ENCODE peak calls at places on chromosome 13, in five cellular contexts. R is hepatocyte, C is upper lobe of right lung, B is progenitor cell of endocrine pancreas, O is T-cell. E is an unnamed sample.

GRCh38 chr13:106612688-106613087 is 44.8 kb upstream of the ARGLU1 start:
- DNase-seq in R (peak), C (peak), B (no peak), O (no peak), E (peak)

GRCh38 chr13:41514853-41515395 is 57.6 kb downstream of the RGCC start:
- DNase-seq in R (no peak), C (no peak), B (no peak), O (no peak), E (no peak)

GRCh38 chr13:30381049-30381448 is 41.2 kb upstream of the UBE2L5 start:
- DNase-seq in R (no peak), C (no peak), B (no peak), O (no peak), E (no peak)

GRCh38 chr13:79735228-79735627 is 254.3 kb downstream of the NDFIP2 start:
- DNase-seq in R (no peak), C (no peak), B (no peak), O (no peak), E (no peak)

GRCh38 chr13:108643646-108644353 is 14.4 kb downstream of the MYO16 start:
- DNase-seq in R (no peak), C (no peak), B (no peak), O (no peak), E (no peak)

GRCh38 chr13:114148521-114148855 is 16.1 kb upstream of the RASA3 start:
- DNase-seq in R (no peak), C (peak), B (no peak), O (peak), E (peak)

GRCh38 chr13:40993119-40993518 is 26.0 kb downstream of the ELF1 start:
- DNase-seq in R (no peak), C (no peak), B (no peak), O (no peak), E (no peak)

GRCh38 chr13:24217601-24218281 is 57.2 kb downstream of the SPATA13 start:
- DNase-seq in R (peak), C (peak), B (no peak), O (no peak), E (no peak)

GRCh38 chr13:96581741-96582140 is 412.5 kb downstream of the OXGR1 start:
- DNase-seq in R (no peak), C (no peak), B (no peak), O (no peak), E (no peak)

GRCh38 chr13:32051156-32051555 is 19.6 kb downstream of the FRY start:
- DNase-seq in R (no peak), C (no peak), B (no peak), O (no peak), E (no peak)

GRCh38 chr13:93235258-93236015 is 8.8 kb downstream of the GPC6 start:
- DNase-seq in R (no peak), C (no peak), B (no peak), O (no peak), E (no peak)

GRCh38 chr13:57569981-57570380 is 61.6 kb upstream of the PCDH17 start:
- DNase-seq in R (no peak), C (no peak), B (no peak), O (no peak), E (no peak)

GRCh38 chr13:85562282-85562681 is 236.9 kb downstream of the SLITRK6 start:
- DNase-seq in R (no peak), C (no peak), B (no peak), O (no peak), E (no peak)

GRCh38 chr13:44414771-44415170 is 41.1 kb downstream of the SERP2 start:
- DNase-seq in R (no peak), C (no peak), B (no peak), O (no peak), E (no peak)

GRCh38 chr13:102854675-102855074 is 8.8 kb downstream of the ERCC5 start:
- DNase-seq in R (no peak), C (no peak), B (no peak), O (no peak), E (no peak)

GRCh38 chr13:73061478-73062275 is 2.9 kb downstream of the KLF5 start:
- DNase-seq in R (peak), C (no peak), B (no peak), O (no peak), E (no peak)

GRCh38 chr13:97537110-97537509 is 103.1 kb downstream of the RAP2A start:
- DNase-seq in R (no peak), C (no peak), B (no peak), O (no peak), E (no peak)

GRCh38 chr13:101493541-101493940 is 41.1 kb downstream of the ITGBL1 start:
- DNase-seq in R (no peak), C (no peak), B (no peak), O (no peak), E (no peak)

GRCh38 chr13:111875922-111876321 is 191.0 kb upstream of the SOX1 start:
- DNase-seq in R (no peak), C (no peak), B (no peak), O (no peak), E (no peak)

GRCh38 chr13:100269837-100270236 is 180.9 kb downstream of the PCCA start:
- DNase-seq in R (no peak), C (peak), B (no peak), O (no peak), E (peak)

GRCh38 chr13:48178126-48178525 is 54.9 kb upstream of the ITM2B start:
- DNase-seq in R (no peak), C (no peak), B (no peak), O (no peak), E (no peak)

GRCh38 chr13:103803349-103803748 is 737.1 kb upstream of the SLC10A2 start:
- DNase-seq in R (no peak), C (no peak), B (no peak), O (no peak), E (no peak)

GRCh38 chr13:109715902-109716301 is 70.5 kb downstream of the IRS2 start:
- DNase-seq in R (peak), C (no peak), B (no peak), O (no peak), E (no peak)

GRCh38 chr13:77776704-77777103 is 79.2 kb downstream of the SLAIN1 start:
- DNase-seq in R (no peak), C (no peak), B (no peak), O (no peak), E (no peak)

GRCh38 chr13:40777166-40777956 is 6.4 kb upstream of the MRPS31 start:
- DNase-seq in R (peak), C (no peak), B (no peak), O (peak), E (no peak)

GRCh38 chr13:50646070-50646469 is 197.4 kb downstream of the DLEU7 start:
- DNase-seq in R (no peak), C (no peak), B (no peak), O (no peak), E (no peak)

GRCh38 chr13:57418067-57418677 is 213.4 kb upstream of the PCDH17 start:
- DNase-seq in R (no peak), C (no peak), B (no peak), O (no peak), E (no peak)

GRCh38 chr13:48478401-48478800 is 54.5 kb downstream of the RCBTB2 start:
- DNase-seq in R (no peak), C (no peak), B (no peak), O (no peak), E (no peak)

GRCh38 chr13:21637296-21637695 is 33.3 kb upstream of the MICU2 start:
- DNase-seq in R (peak), C (peak), B (no peak), O (peak), E (no peak)